ENCODE peak calls at places on chromosomes 4 and X, in ten cellular contexts. E is brain pericyte; K is activated CD4-positive, CD25-positive, alpha-beta regulatory T cell; P is NCI-H2081; Z is NCI-H748 treated with DMSO at 0.1 percent for 48 hours; L is CD4-positive, alpha-beta memory T cell; J is kidney epithelial cell; S is fibroblast of mammary gland; B is activated CD4-positive, alpha-beta T cell treated with anti-CD3 and anti-CD28 coated beads, Interleukin-2, amount 50 U/mL, for 24 hours; W is AG09319. M is an unnamed sample.

GRCh38 chr4:10509733-10510132 is 52.5 kb upstream of the ZNF518B start:
- DNase-seq in Z (no peak), P (no peak), W (no peak), J (no peak), S (no peak), B (no peak), K (no peak), E (no peak), L (no peak), M (no peak)

GRCh38 chrX:68684291-68684918 is 36.9 kb downstream of the STARD8 start:
- DNase-seq in Z (no peak), L (no peak), J (no peak), S (no peak), P (no peak), B (no peak), E (no peak), K (no peak), W (no peak), M (no peak)

GRCh38 chr4:176817222-176817621 is 24.5 kb upstream of the VEGFC start:
- DNase-seq in J (no peak), L (no peak), E (no peak), W (no peak), P (no peak), B (no peak), K (no peak), S (no peak), Z (no peak), M (no peak)

GRCh38 chr4:62881901-62882300 is 1527.3 kb downstream of the TECRL start:
- DNase-seq in E (no peak), S (no peak), K (no peak), W (no peak), L (no peak), Z (no peak), B (no peak), P (no peak), J (no peak), M (no peak)

GRCh38 chrX:70998402-70999027 is 67.6 kb upstream of the SLC7A3 start:
- DNase-seq in B (no peak), W (peak), E (no peak), L (no peak), K (no peak), J (no peak), S (peak), P (no peak), Z (no peak), M (peak)

GRCh38 chr4:144754562-144755410 is 108.8 kb downstream of the HHIP start:
- DNase-seq in Z (no peak), E (no peak), S (peak), L (no peak), J (no peak), B (no peak), W (no peak), K (no peak), P (peak), M (no peak)

GRCh38 chr4:15755321-15755750 is 22.8 kb upstream of the CD38 start:
- DNase-seq in S (peak), J (no peak), B (no peak), K (no peak), P (no peak), E (no peak), W (no peak), L (no peak), Z (no peak), M (no peak)

GRCh38 chr4:136918772-136919171 is 613.5 kb downstream of the PCDH18 start:
- DNase-seq in K (no peak), E (no peak), W (no peak), Z (no peak), P (no peak), S (no peak), J (no peak), L (no peak), B (no peak), M (no peak)

GRCh38 chr4:182862166-182862875 is 54.9 kb downstream of the DCTD start:
- DNase-seq in B (no peak), Z (no peak), K (no peak), W (no peak), P (peak), S (no peak), J (no peak), E (no peak), L (no peak), M (peak)

GRCh38 chr4:124686279-124686678 is 26.3 kb downstream of the ANKRD50 start:
- DNase-seq in K (no peak), W (no peak), B (no peak), J (no peak), P (no peak), E (no peak), L (no peak), S (no peak), Z (no peak), M (no peak)

GRCh38 chrX:31435592-31435991 is 363.8 kb upstream of the FTHL17 start:
- DNase-seq in E (peak), K (no peak), P (no peak), S (no peak), B (no peak), W (no peak), L (no peak), J (no peak), Z (no peak), M (no peak)

GRCh38 chrX:31580227-31580626 is 508.4 kb upstream of the FTHL17 start:
- DNase-seq in J (no peak), W (no peak), K (no peak), P (no peak), E (no peak), L (no peak), S (peak), B (no peak), Z (no peak), M (peak)